ENCODE peak calls at places on chromosomes 3 and 15, in six cellular contexts. One of them, this sample, is unnamed.
A peak's percentile ranks its signal among the peaks of the same experiment; 100 is the strongest.

GRCh38 chr3:182142928-182143327 is 431.2 kb downstream of the SOX2 start:
- DNase-seq in Caco-2: no peak
- DNase-seq in mesenchymal stem cell: no peak
- DNase-seq in small intestine: no peak
- DNase-seq in neuronal stem cell: no peak
- DNase-seq in A673: no peak
- DNase-seq in this sample: no peak

GRCh38 chr3:89171681-89172080 is 64.3 kb downstream of the EPHA3 start:
- DNase-seq in mesenchymal stem cell: no peak
- DNase-seq in neuronal stem cell: no peak
- DNase-seq in Caco-2: no peak
- DNase-seq in A673: no peak
- DNase-seq in small intestine: no peak
- DNase-seq in this sample: no peak

GRCh38 chr15:100341662-100342560 is at the start of gene ADAMTS17:
- DNase-seq in Caco-2: peak; percentile 91
- DNase-seq in A673: peak; percentile 90
- DNase-seq in neuronal stem cell: peak; percentile 89
- DNase-seq in small intestine: peak; percentile 98
- DNase-seq in mesenchymal stem cell: peak; percentile 37
- DNase-seq in this sample: peak; percentile 92

GRCh38 chr3:25423780-25424179 is 4.3 kb upstream of the RARB start:
- DNase-seq in A673: no peak
- DNase-seq in mesenchymal stem cell: peak; percentile 77
- DNase-seq in small intestine: no peak
- DNase-seq in Caco-2: no peak
- DNase-seq in neuronal stem cell: no peak
- DNase-seq in this sample: no peak

GRCh38 chr15:99536422-99537033 is 29.3 kb upstream of the MEF2A start:
- DNase-seq in Caco-2: no peak
- DNase-seq in A673: no peak
- DNase-seq in neuronal stem cell: no peak
- DNase-seq in small intestine: no peak
- DNase-seq in mesenchymal stem cell: peak; percentile 87
- DNase-seq in this sample: peak; percentile 32

GRCh38 chr3:29430558-29430971 is 149.7 kb downstream of the RBMS3 start:
- DNase-seq in small intestine: no peak
- DNase-seq in A673: peak; percentile 87
- DNase-seq in Caco-2: no peak
- DNase-seq in mesenchymal stem cell: peak; percentile 54
- DNase-seq in neuronal stem cell: peak; percentile 27
- DNase-seq in this sample: peak; percentile 50

GRCh38 chr3:25448750-25449684 is 21.0 kb downstream of the RARB start:
- DNase-seq in small intestine: peak; percentile 70
- DNase-seq in mesenchymal stem cell: peak; percentile 80
- DNase-seq in A673: peak; percentile 90
- DNase-seq in Caco-2: no peak
- DNase-seq in neuronal stem cell: no peak
- DNase-seq in this sample: peak; percentile 63

GRCh38 chr3:62119139-62119538 is 254.2 kb downstream of the FEZF2 start:
- DNase-seq in A673: no peak
- DNase-seq in small intestine: no peak
- DNase-seq in Caco-2: no peak
- DNase-seq in neuronal stem cell: no peak
- DNase-seq in mesenchymal stem cell: no peak
- DNase-seq in this sample: no peak

GRCh38 chr3:52506266-52506966 is 11.3 kb downstream of the STAB1 start:
- DNase-seq in A673: no peak
- DNase-seq in Caco-2: no peak
- DNase-seq in mesenchymal stem cell: no peak
- DNase-seq in small intestine: no peak
- DNase-seq in neuronal stem cell: no peak
- DNase-seq in this sample: peak; percentile 41

GRCh38 chr3:55675478-55675877 is 188.4 kb upstream of the WNT5A start:
- DNase-seq in mesenchymal stem cell: no peak
- DNase-seq in A673: no peak
- DNase-seq in small intestine: no peak
- DNase-seq in Caco-2: no peak
- DNase-seq in neuronal stem cell: no peak
- DNase-seq in this sample: no peak

GRCh38 chr3:68306571-68306970 is 625.8 kb downstream of the TAFA4 start:
- DNase-seq in mesenchymal stem cell: peak; percentile 8
- DNase-seq in neuronal stem cell: peak; percentile 63
- DNase-seq in small intestine: peak; percentile 20
- DNase-seq in Caco-2: peak; percentile 62
- DNase-seq in A673: peak; percentile 3
- DNase-seq in this sample: peak; percentile 68

GRCh38 chr3:100850156-100850555 is 140.9 kb downstream of the TFG start:
- DNase-seq in Caco-2: no peak
- DNase-seq in neuronal stem cell: no peak
- DNase-seq in A673: no peak
- DNase-seq in small intestine: no peak
- DNase-seq in mesenchymal stem cell: no peak
- DNase-seq in this sample: no peak

GRCh38 chr3:10015476-10015904 is 10.7 kb upstream of the FANCD2 start:
- DNase-seq in neuronal stem cell: no peak
- DNase-seq in small intestine: peak; percentile 11
- DNase-seq in Caco-2: no peak
- DNase-seq in A673: peak; percentile 73
- DNase-seq in mesenchymal stem cell: peak; percentile 99
- DNase-seq in this sample: peak; percentile 80

GRCh38 chr3:14548321-14548729 is 8.2 kb upstream of the GRIP2 start:
- DNase-seq in mesenchymal stem cell: peak; percentile 63
- DNase-seq in small intestine: peak; percentile 69
- DNase-seq in A673: peak; percentile 85
- DNase-seq in Caco-2: peak; percentile 61
- DNase-seq in neuronal stem cell: peak; percentile 60
- DNase-seq in this sample: peak; percentile 67

GRCh38 chr3:57706462-57706861 is 13.6 kb upstream of the DENND6A start:
- DNase-seq in neuronal stem cell: no peak
- DNase-seq in mesenchymal stem cell: no peak
- DNase-seq in Caco-2: no peak
- DNase-seq in small intestine: peak; percentile 94
- DNase-seq in A673: no peak
- DNase-seq in this sample: no peak

GRCh38 chr3:184636774-184637316 is 75.0 kb downstream of the MAGEF1 start:
- DNase-seq in Caco-2: no peak
- DNase-seq in small intestine: no peak
- DNase-seq in mesenchymal stem cell: peak; percentile 91
- DNase-seq in A673: no peak
- DNase-seq in neuronal stem cell: no peak
- DNase-seq in this sample: peak; percentile 52

GRCh38 chr3:13612829-13613228 is 63.9 kb downstream of the FBLN2 start:
- DNase-seq in A673: no peak
- DNase-seq in mesenchymal stem cell: peak; percentile 37
- DNase-seq in Caco-2: no peak
- DNase-seq in small intestine: no peak
- DNase-seq in neuronal stem cell: no peak
- DNase-seq in this sample: no peak

GRCh38 chr3:37765591-37766219 is 96.0 kb upstream of the CTDSPL start:
- DNase-seq in small intestine: no peak
- DNase-seq in mesenchymal stem cell: peak; percentile 57
- DNase-seq in Caco-2: peak; percentile 57
- DNase-seq in neuronal stem cell: peak; percentile 23
- DNase-seq in A673: no peak
- DNase-seq in this sample: peak; percentile 39

DNA sequence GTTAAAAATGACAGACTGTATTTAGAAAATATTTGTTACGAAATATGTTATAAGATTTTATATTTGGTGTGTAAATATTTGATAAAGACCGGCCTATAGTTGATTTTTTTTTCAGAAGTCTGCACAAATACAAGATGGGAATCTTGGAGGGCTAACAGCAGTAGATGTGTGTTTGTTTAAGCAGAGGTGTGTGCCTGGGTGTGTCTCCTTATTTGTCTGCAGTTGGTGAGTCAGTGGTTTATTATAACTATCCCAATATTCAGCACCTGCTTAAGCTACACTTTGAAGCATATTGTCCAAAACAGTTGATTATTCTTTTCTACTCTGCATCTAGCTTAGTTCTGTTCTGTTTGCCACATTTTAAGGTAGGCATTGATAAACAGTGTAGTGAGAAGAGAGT is 12.4 kb downstream of the GLCE start:
- DNase-seq in neuronal stem cell: no peak
- DNase-seq in Caco-2: peak; percentile 5
- DNase-seq in mesenchymal stem cell: no peak
- DNase-seq in A673: no peak
- DNase-seq in small intestine: peak; percentile 58
- DNase-seq in this sample: no peak
- H3K4me3 ChIP-seq in neuronal stem cell: no peak overlapping the region
- H3K4me3 ChIP-seq in Caco-2: no peak overlapping the region
- H3K4me3 ChIP-seq in mesenchymal stem cell: no peak overlapping the region
- H3K4me3 ChIP-seq in A673: no peak overlapping the region
- H3K4me3 ChIP-seq in small intestine: no peak overlapping the region
- H3K4me3 ChIP-seq in this sample: no peak overlapping the region

DNA sequence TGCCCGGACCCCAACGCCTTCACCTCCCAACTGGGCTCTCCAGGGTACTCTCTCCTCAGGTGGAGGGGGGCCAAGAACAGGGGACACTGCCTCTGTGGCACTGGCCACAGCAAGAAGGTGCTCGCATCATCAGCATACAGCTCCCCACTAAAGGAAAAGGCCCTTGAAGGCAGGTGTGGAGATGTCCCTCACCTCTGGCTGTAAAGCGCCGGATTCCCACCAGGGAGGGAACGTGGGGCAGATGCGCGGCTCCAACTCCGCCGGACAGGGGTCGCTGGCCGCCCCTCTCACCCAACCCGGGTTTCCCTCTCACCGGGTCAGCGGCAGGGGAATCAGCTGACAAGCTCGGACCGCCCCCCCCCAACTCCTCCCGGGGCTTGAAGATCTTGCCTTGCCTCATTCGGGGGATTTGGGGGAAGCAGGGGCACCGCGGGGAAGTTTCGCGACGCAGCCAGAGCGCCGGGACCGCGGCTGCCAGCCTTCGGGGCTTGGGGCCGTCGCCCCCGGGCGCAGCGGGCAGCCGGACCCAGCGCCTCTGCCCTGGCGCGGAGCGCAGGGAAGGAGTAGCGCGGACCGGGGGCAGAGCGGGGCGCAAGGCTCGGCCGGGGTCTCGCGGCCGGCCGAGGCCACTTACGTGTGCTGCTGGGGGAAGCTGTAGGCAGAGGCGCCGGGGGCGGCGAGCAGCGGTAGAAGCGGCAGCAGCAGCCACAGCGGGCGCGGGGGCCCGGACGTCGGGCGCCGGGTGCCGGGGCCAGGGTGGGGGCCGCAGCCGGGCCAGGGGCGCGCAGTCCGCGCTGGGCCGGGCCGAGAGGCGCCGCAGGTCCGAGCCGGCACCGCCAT is 630 bp downstream of the CACNA2D2 start:
- DNase-seq in small intestine: no peak
- DNase-seq in Caco-2: no peak
- DNase-seq in A673: no peak
- DNase-seq in mesenchymal stem cell: no peak
- DNase-seq in neuronal stem cell: peak; percentile 43
- DNase-seq in this sample: no peak
- H3K27me3 ChIP-seq in small intestine: peaks cover 5% of the 10 kb centered on the region
- H3K27me3 ChIP-seq in Caco-2: peaks cover 4% of the 10 kb centered on the region
- H3K27me3 ChIP-seq in A673: peaks cover 12% of the 10 kb centered on the region
- H3K27me3 ChIP-seq in mesenchymal stem cell: peaks cover 86% of the 10 kb centered on the region
- H3K27me3 ChIP-seq in neuronal stem cell: no peaks in the 10 kb centered on the region
- H3K27me3 ChIP-seq in this sample: peaks cover 19% of the 10 kb centered on the region

GRCh38 chr3:149055575-149055974 is 30.8 kb downstream of the HLTF start:
- DNase-seq in small intestine: no peak
- DNase-seq in neuronal stem cell: no peak
- DNase-seq in Caco-2: no peak
- DNase-seq in A673: no peak
- DNase-seq in mesenchymal stem cell: no peak
- DNase-seq in this sample: no peak
- H3K36me3 ChIP-seq in small intestine: peaks cover 2% of the 10 kb centered on the region
- H3K36me3 ChIP-seq in neuronal stem cell: peaks cover 3% of the 10 kb centered on the region
- H3K36me3 ChIP-seq in Caco-2: no peaks in the 10 kb centered on the region
- H3K36me3 ChIP-seq in A673: peaks cover 41% of the 10 kb centered on the region
- H3K36me3 ChIP-seq in mesenchymal stem cell: peaks cover 85% of the 10 kb centered on the region
- H3K36me3 ChIP-seq in this sample: peaks cover 69% of the 10 kb centered on the region

DNA sequence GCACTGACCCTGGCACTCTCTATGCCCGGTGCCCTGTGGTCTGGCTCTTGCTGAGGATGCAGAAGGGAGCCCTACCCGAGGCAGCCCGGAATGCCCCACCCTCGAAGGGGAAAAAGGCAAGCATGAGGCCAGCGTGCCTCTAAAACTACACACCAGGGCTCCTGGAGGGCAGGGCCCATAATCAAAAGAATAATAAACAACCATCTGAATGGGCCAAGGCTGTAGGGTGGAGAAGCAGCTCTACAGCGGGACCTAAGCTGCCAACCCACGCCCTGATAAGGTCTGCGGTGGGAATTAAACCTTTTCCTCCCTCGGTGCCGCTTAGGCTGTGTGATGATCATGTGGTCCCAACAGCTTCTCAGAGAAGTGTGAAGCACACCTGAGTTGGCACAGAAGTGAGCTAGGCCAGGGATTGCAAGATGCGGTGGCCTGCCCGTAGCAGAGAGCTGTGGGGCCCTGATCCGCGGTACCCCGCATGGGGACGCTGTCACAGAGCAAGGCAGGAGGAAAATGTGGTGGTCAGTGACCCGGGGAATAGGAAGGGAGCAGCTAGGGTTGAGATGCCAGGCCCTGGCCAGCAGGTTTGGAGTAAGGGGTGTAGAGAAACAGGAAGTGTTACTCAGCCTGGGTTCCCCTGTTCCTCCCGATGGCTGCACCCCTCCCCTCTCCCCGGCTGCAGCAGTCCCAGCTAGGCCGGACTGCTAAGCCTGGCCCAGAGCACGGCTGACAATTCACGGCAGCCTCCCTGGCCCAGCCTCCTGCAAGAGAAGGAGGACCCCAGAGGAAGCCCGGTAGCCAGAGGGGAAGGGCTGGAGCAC is 1.1 kb upstream of the C15orf62 start:
- DNase-seq in mesenchymal stem cell: no peak
- DNase-seq in Caco-2: no peak
- DNase-seq in A673: no peak
- DNase-seq in small intestine: peak; percentile 77
- DNase-seq in neuronal stem cell: no peak
- DNase-seq in this sample: no peak
- H3K4me3 ChIP-seq in mesenchymal stem cell: no peak overlapping the region
- H3K4me3 ChIP-seq in Caco-2: no peak overlapping the region
- H3K4me3 ChIP-seq in A673: no peak overlapping the region
- H3K4me3 ChIP-seq in small intestine: no peak overlapping the region
- H3K4me3 ChIP-seq in neuronal stem cell: no peak overlapping the region
- H3K4me3 ChIP-seq in this sample: peak overlapping the region; percentile 28

GRCh38 chr15:65963358-65963757 is 94.1 kb downstream of the RAB11A start:
- DNase-seq in neuronal stem cell: no peak
- DNase-seq in A673: no peak
- DNase-seq in Caco-2: no peak
- DNase-seq in small intestine: no peak
- DNase-seq in mesenchymal stem cell: no peak
- DNase-seq in this sample: no peak
- H3K27me3 ChIP-seq in neuronal stem cell: no peaks in the 10 kb centered on the region
- H3K27me3 ChIP-seq in A673: peaks cover 12% of the 10 kb centered on the region
- H3K27me3 ChIP-seq in Caco-2: no peaks in the 10 kb centered on the region
- H3K27me3 ChIP-seq in small intestine: no peaks in the 10 kb centered on the region
- H3K27me3 ChIP-seq in mesenchymal stem cell: peaks cover 45% of the 10 kb centered on the region
- H3K27me3 ChIP-seq in this sample: no peaks in the 10 kb centered on the region